ENCODE peak calls at places on chromosome 1, in nine cellular contexts. H, P, V, K, L, R, G, N and D are unnamed samples.

GRCh38 chr1:47608296-47608875 is 170.5 kb downstream of the FOXD2 start:
- DNase-seq in L (no peak), N (no peak), P (no peak), H (no peak), V (no peak), R (no peak), K (no peak), G (no peak), D (no peak)

GRCh38 chr1:233281711-233282581 is 13.6 kb downstream of the PCNX2 start:
- DNase-seq in R (no peak), G (no peak), H (no peak), L (no peak), N (peak; percentile 38), V (peak; percentile 56), K (no peak), P (no peak), D (no peak)

GRCh38 chr1:226666164-226666506 is 72.9 kb downstream of the ITPKB start:
- DNase-seq in P (no peak), H (no peak), R (no peak), N (no peak), K (no peak), L (no peak), V (no peak), G (no peak), D (no peak)

GRCh38 chr1:179953974-179954493 is 576 bp upstream of the CEP350 start:
- DNase-seq in G (no peak), N (no peak), R (peak; percentile 67), V (peak; percentile 89), H (peak; percentile 18), K (no peak), P (peak; percentile 35), L (peak; percentile 49), D (peak; percentile 37)

GRCh38 chr1:200129480-200129879 is 102.0 kb downstream of the NR5A2 start:
- DNase-seq in K (no peak), V (no peak), H (no peak), R (no peak), N (no peak), G (no peak), L (no peak), P (peak; percentile 51), D (no peak)

GRCh38 chr1:224387302-224387912 is 30.7 kb downstream of the CNIH4 start:
- DNase-seq in R (no peak), L (no peak), G (no peak), V (no peak), N (no peak), H (no peak), K (no peak), P (no peak), D (peak; percentile 8)

GRCh38 chr1:44390277-44390676 is 14.8 kb upstream of the RNF220 start:
- DNase-seq in N (no peak), L (peak; percentile 78), V (no peak), H (peak; percentile 30), G (peak; percentile 27), R (no peak), K (no peak), P (no peak), D (no peak)

GRCh38 chr1:95287078-95287477 is 53.1 kb downstream of the RWDD3 start:
- DNase-seq in H (no peak), N (no peak), R (peak; percentile 22), G (no peak), V (no peak), L (peak; percentile 13), K (no peak), P (peak; percentile 23), D (peak; percentile 45)

GRCh38 chr1:236524142-236524891 is 535 bp downstream of the LGALS8 start:
- DNase-seq in G (no peak), R (peak; percentile 89), L (peak; percentile 85), P (peak; percentile 83), V (peak; percentile 78), N (peak; percentile 75), H (peak; percentile 90), K (peak; percentile 64), D (peak; percentile 70)

GRCh38 chr1:40830419-40830943 is 31.7 kb downstream of the CITED4 start:
- DNase-seq in R (no peak), G (no peak), L (no peak), V (no peak), N (no peak), P (no peak), H (no peak), K (no peak), D (no peak)

GRCh38 chr1:224425279-224425884 is 9.2 kb downstream of the WDR26 start:
- DNase-seq in G (no peak), H (no peak), V (no peak), K (no peak), N (no peak), P (no peak), R (no peak), L (no peak), D (no peak)

GRCh38 chr1:51989582-51990477 is 670 bp downstream of the RAB3B start:
- DNase-seq in P (peak; percentile 69), G (no peak), H (no peak), V (no peak), L (no peak), K (no peak), N (no peak), R (no peak), D (no peak)

GRCh38 chr1:226135059-226135651 is 51.4 kb downstream of the ACBD3 start:
- DNase-seq in P (no peak), H (no peak), N (no peak), L (peak; percentile 50), R (no peak), V (no peak), G (no peak), K (no peak), D (peak; percentile 80)

GRCh38 chr1:227759345-227760300 is 24.4 kb downstream of the SNAP47 start:
- DNase-seq in V (no peak), G (peak; percentile 59), K (no peak), P (no peak), H (no peak), L (no peak), R (no peak), N (no peak), D (no peak)
- TF ChIP-seq REST in V (no peak), G (no peak), K (no peak), P (no peak), H (no peak), L (no peak), R (no peak), N (no peak), D (no peak)

GRCh38 chr1:151611288-151611790 is 511 bp upstream of the SNX27 start:
- DNase-seq in H (no peak), P (no peak), R (peak; percentile 26), G (peak; percentile 54), N (no peak), K (no peak), V (peak; percentile 93), L (peak; percentile 93), D (no peak)
- TF ChIP-seq REST in H (no peak), P (no peak), R (no peak), G (no peak), N (no peak), K (no peak), V (peak; percentile 22), L (no peak), D (no peak)

GRCh38 chr1:15620155-15620545 is 2.9 kb downstream of the DDI2 start:
- DNase-seq in N (no peak), R (peak; percentile 49), G (no peak), H (peak; percentile 20), L (no peak), K (no peak), V (no peak), P (no peak), D (no peak)
- TF ChIP-seq REST in N (no peak), R (no peak), G (no peak), H (no peak), L (no peak), K (no peak), V (no peak), P (no peak), D (no peak)

GRCh38 chr1:190084552-190084951 is 393.1 kb downstream of the BRINP3 start:
- DNase-seq in G (no peak), V (peak; percentile 1), K (peak; percentile 4), H (no peak), L (peak; percentile 28), R (peak; percentile 15), N (no peak), P (peak; percentile 90), D (no peak)
- TF ChIP-seq REST in G (no peak), V (no peak), K (no peak), H (no peak), L (no peak), R (no peak), N (no peak), P (no peak), D (no peak)

GRCh38 chr1:39787468-39787867 is 1.2 kb downstream of the BMP8B start:
- DNase-seq in K (no peak), G (no peak), H (no peak), R (no peak), N (no peak), L (no peak), V (no peak), P (no peak), D (no peak)
- TF ChIP-seq REST in K (no peak), G (no peak), H (no peak), R (no peak), N (no peak), L (no peak), V (no peak), P (no peak), D (no peak)